ENCODE peak calls at places on chromosomes 12 and 14, in nine cellular contexts. Z, K, O, C, E, R, I, W and Y are unnamed samples.

GRCh38 chr12:98696036-98696646 is 51.1 kb downstream of the APAF1 start:
- DNase-seq in Z (no peak), K (no peak), O (no peak), C (no peak), E (no peak), R (no peak), I (no peak), W (no peak), Y (no peak)

GRCh38 chr12:132437252-132438138 is 52.5 kb upstream of the FBRSL1 start:
- DNase-seq in Z (no peak), K (no peak), O (no peak), C (no peak), E (no peak), R (no peak), I (no peak), W (no peak), Y (no peak)

GRCh38 chr14:39492267-39492666 is 60.0 kb upstream of the FBXO33 start:
- DNase-seq in Z (peak), K (peak), O (no peak), C (no peak), E (no peak), R (peak), I (peak), W (no peak), Y (no peak)

GRCh38 chr12:124543052-124543590 is 24.3 kb downstream of the NCOR2 start:
- DNase-seq in Z (no peak), K (no peak), O (peak), C (no peak), E (no peak), R (no peak), I (peak), W (no peak), Y (no peak)

GRCh38 chr12:8052679-8053078 is 13.5 kb downstream of the C3AR1 start:
- DNase-seq in Z (no peak), K (no peak), O (no peak), C (no peak), E (no peak), R (no peak), I (no peak), W (no peak), Y (peak)

GRCh38 chr14:56810850-56811595 is 744 bp upstream of the OTX2 start:
- DNase-seq in Z (no peak), K (no peak), O (peak), C (no peak), E (no peak), R (no peak), I (no peak), W (no peak), Y (no peak)

GRCh38 chr12:28933864-28934527 is 215.1 kb upstream of the FAR2 start:
- DNase-seq in Z (no peak), K (no peak), O (no peak), C (no peak), E (no peak), R (no peak), I (no peak), W (no peak), Y (no peak)

GRCh38 chr12:119938049-119938667 is 50.9 kb upstream of the BICDL1 start:
- DNase-seq in Z (peak), K (peak), O (peak), C (peak), E (peak), R (peak), I (peak), W (peak), Y (no peak)

GRCh38 chr12:38904932-38905479 is 385 bp downstream of the CPNE8 start:
- DNase-seq in Z (no peak), K (peak), O (peak), C (peak), E (no peak), R (peak), I (peak), W (peak), Y (peak)

GRCh38 chr12:114012744-114013431 is 46.8 kb upstream of the RBM19 start:
- DNase-seq in Z (no peak), K (no peak), O (no peak), C (no peak), E (no peak), R (no peak), I (no peak), W (no peak), Y (no peak)

GRCh38 chr14:105844047-105844630 is 317.8 kb downstream of the TMEM121 start:
- DNase-seq in Z (no peak), K (no peak), O (no peak), C (no peak), E (no peak), R (no peak), I (no peak), W (no peak), Y (peak)

GRCh38 chr12:79635676-79636075 is 55.1 kb downstream of the PAWR start:
- DNase-seq in Z (peak), K (no peak), O (no peak), C (no peak), E (no peak), R (peak), I (peak), W (no peak), Y (no peak)

GRCh38 chr12:102216086-102216691 is 18.6 kb upstream of the PMCH start:
- DNase-seq in Z (peak), K (peak), O (no peak), C (no peak), E (peak), R (no peak), I (peak), W (peak), Y (no peak)

GRCh38 chr12:16605666-16606116 is 271 bp downstream of the LMO3 start:
- DNase-seq in Z (peak), K (peak), O (no peak), C (peak), E (no peak), R (no peak), I (peak), W (no peak), Y (no peak)

GRCh38 chr12:63307849-63308248 is 156.8 kb upstream of the AVPR1A start:
- DNase-seq in Z (no peak), K (no peak), O (no peak), C (no peak), E (no peak), R (no peak), I (no peak), W (no peak), Y (no peak)

GRCh38 chr14:90645842-90646443 is 170.3 kb downstream of the TTC7B start:
- DNase-seq in Z (no peak), K (peak), O (no peak), C (no peak), E (no peak), R (peak), I (peak), W (no peak), Y (no peak)

GRCh38 chr12:4833511-4833910 is 76.2 kb upstream of the KCNA1 start:
- DNase-seq in Z (no peak), K (no peak), O (no peak), C (no peak), E (no peak), R (no peak), I (no peak), W (no peak), Y (no peak)

GRCh38 chr12:15534870-15535269 is 212.6 kb downstream of the PTPRO start:
- DNase-seq in Z (peak), K (no peak), O (no peak), C (no peak), E (no peak), R (no peak), I (peak), W (no peak), Y (no peak)

GRCh38 chr12:120879102-120879501 is 25.1 kb downstream of the SPPL3 start:
- DNase-seq in Z (no peak), K (no peak), O (no peak), C (no peak), E (no peak), R (peak), I (no peak), W (no peak), Y (no peak)

GRCh38 chr12:4681732-4682131 is 32.8 kb downstream of the NDUFA9 start:
- DNase-seq in Z (no peak), K (no peak), O (no peak), C (no peak), E (no peak), R (no peak), I (no peak), W (no peak), Y (no peak)

GRCh38 chr12:119175115-119175514 is 3.6 kb upstream of the HSPB8 start:
- DNase-seq in Z (no peak), K (no peak), O (no peak), C (no peak), E (no peak), R (no peak), I (no peak), W (no peak), Y (no peak)

GRCh38 chr12:77231548-77231947 is 166.2 kb upstream of the E2F7 start:
- DNase-seq in Z (peak), K (no peak), O (no peak), C (no peak), E (no peak), R (no peak), I (peak), W (no peak), Y (no peak)

GRCh38 chr14:92692822-92693226 is 55.6 kb downstream of the LGMN start:
- DNase-seq in Z (no peak), K (peak), O (no peak), C (no peak), E (no peak), R (no peak), I (no peak), W (no peak), Y (no peak)

GRCh38 chr12:96743606-96744005 is 163.5 kb upstream of the NEDD1 start:
- DNase-seq in Z (peak), K (peak), O (no peak), C (no peak), E (no peak), R (no peak), I (peak), W (no peak), Y (no peak)

GRCh38 chr14:89368490-89369477 is 48.2 kb downstream of the FOXN3 start:
- DNase-seq in Z (no peak), K (no peak), O (no peak), C (no peak), E (no peak), R (no peak), I (no peak), W (no peak), Y (no peak)

GRCh38 chr14:42854061-42854460 is 1247.4 kb downstream of the LRFN5 start:
- DNase-seq in Z (no peak), K (no peak), O (no peak), C (no peak), E (no peak), R (no peak), I (no peak), W (no peak), Y (no peak)

GRCh38 chr12:103830025-103830725 is 10.9 kb downstream of the NT5DC3 start:
- DNase-seq in Z (no peak), K (no peak), O (no peak), C (no peak), E (no peak), R (no peak), I (no peak), W (no peak), Y (no peak)

GRCh38 chr12:80707830-80708534 is 548 bp downstream of the MYF6 start:
- DNase-seq in Z (no peak), K (no peak), O (peak), C (no peak), E (no peak), R (no peak), I (no peak), W (no peak), Y (no peak)

GRCh38 chr14:52025310-52025709 is 36.0 kb downstream of the RTRAF start:
- DNase-seq in Z (peak), K (peak), O (no peak), C (no peak), E (peak), R (peak), I (peak), W (no peak), Y (no peak)

GRCh38 chr14:96756745-96757144 is 40.4 kb upstream of the VRK1 start:
- DNase-seq in Z (no peak), K (no peak), O (no peak), C (no peak), E (no peak), R (no peak), I (no peak), W (no peak), Y (no peak)

GRCh38 chr14:96754162-96754844 is 42.9 kb upstream of the VRK1 start:
- DNase-seq in Z (no peak), K (peak), O (no peak), C (no peak), E (no peak), R (peak), I (peak), W (no peak), Y (no peak)

GRCh38 chr14:96752594-96752993 is 44.6 kb upstream of the VRK1 start:
- DNase-seq in Z (no peak), K (no peak), O (no peak), C (no peak), E (peak), R (no peak), I (peak), W (no peak), Y (no peak)

GRCh38 chr14:96757456-96757855 is 39.7 kb upstream of the VRK1 start:
- DNase-seq in Z (no peak), K (no peak), O (no peak), C (no peak), E (no peak), R (peak), I (no peak), W (no peak), Y (no peak)

DNA sequence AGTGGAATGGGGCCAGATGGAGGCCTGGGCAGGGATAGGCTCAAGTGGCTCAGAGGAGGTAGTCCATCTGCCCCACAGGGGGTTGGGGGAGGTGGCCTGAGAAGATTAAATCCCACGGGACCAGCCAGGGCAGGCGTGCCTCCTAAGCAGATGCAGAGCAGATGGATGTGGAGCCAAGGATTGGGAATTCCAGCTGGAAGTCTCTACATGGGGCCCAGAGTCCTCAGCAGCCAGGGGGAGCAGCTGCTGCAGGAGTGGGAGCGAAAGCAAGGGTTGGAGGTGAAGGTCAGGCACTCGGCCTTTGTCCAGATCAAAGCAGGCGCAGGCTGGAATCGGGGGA is 42.4 kb upstream of the VRK1 start:
- DNase-seq in Z (no peak), K (no peak), O (no peak), C (no peak), E (peak), R (no peak), I (peak), W (no peak), Y (no peak)
- TF ChIP-seq CTCF in Z (no peak), K (no peak), O (no peak), C (no peak), E (peak), R (no peak), I (no peak), W (no peak), Y (no peak)

GRCh38 chr12:89307665-89308253 is 44.5 kb downstream of the DUSP6 start:
- DNase-seq in Z (no peak), K (no peak), O (no peak), C (no peak), E (no peak), R (no peak), I (no peak), W (no peak), Y (no peak)
- TF ChIP-seq CTCF in Z (no peak), K (no peak), O (no peak), C (no peak), E (no peak), R (no peak), I (no peak), W (no peak), Y (no peak)

DNA sequence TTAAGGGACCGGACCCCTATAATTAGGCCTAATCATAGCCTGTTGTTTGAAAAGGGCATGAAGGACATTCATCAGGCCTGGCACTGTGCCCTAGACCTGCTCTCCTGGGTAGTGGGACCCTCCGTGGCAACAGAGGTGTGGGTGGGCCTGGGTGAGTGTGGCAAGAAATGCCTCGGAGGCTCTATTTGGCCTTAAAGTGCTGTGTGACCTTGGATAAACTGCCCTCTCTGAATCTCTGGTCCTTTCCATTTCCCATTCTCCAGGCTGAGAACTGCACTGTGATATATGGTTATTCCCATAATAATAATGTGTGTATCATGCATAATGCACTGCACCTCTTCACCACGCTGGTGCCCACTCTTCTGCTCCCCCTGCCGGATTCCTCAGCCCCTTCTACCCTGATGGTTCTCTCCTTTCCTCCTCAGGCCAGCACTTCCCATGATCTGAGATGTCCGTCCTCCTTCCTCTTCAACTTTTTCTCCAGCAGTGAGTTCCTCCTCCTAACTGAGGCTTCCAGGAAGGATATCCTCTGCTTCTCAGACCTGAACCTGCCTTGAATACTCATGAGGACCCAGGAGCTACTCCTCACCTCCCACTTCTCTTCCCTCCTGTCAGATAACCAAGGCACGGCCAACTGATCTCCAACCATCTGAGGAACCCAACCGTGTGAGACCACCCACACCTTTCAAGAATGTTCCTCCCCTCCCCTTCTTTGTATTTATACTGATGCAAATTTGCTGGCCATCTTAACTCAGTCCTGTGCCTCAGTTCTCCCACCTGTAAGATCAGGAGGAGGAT is 111.0 kb upstream of the PZP start:
- DNase-seq in Z (no peak), K (no peak), O (no peak), C (no peak), E (no peak), R (no peak), I (no peak), W (no peak), Y (no peak)
- TF ChIP-seq CTCF in Z (no peak), K (no peak), O (no peak), C (no peak), E (peak), R (no peak), I (no peak), W (no peak), Y (no peak)

DNA sequence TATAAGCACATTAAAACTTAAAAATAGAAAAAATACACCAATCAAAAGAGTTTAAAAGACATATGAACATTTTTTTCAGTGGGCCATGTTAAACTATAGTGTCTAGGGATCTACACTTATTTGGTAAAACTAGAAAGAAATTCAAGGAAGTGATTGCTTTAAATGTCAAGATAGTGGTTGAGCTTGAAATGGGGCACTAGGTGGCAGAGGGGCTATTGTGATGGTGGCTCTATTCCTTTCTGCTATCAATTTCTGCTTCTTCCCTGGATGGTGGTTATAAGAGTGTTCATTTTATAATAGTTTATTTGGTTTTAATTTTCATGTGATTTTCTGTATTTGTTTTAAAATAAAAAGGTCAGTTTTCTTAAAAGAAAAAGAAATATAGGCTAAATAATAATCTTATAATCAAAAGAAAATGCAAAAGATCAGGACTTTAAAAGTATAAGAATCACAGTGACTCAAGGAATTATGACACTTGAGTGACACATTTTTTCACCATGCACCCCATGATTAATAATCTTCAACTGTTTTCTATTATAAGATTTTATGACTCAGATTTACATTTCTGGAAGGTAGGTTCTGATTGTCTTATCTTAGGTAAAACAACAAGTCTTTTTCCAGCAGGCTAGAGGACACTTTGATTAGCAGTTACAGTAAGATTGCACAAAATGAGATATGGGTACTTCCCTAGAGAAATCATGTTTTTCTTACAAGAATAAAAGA is 137.5 kb downstream of the FSCB start:
- DNase-seq in Z (no peak), K (peak), O (no peak), C (no peak), E (no peak), R (no peak), I (no peak), W (no peak), Y (no peak)
- TF ChIP-seq CTCF in Z (no peak), K (peak), O (no peak), C (no peak), E (no peak), R (no peak), I (no peak), W (no peak), Y (no peak)